ENCODE peak calls at places on chromosomes 11 and 22, in eight cellular contexts. One of them, this sample, is unnamed.

GRCh38 chr11:95556342-95557151 is 233.0 kb downstream of the FAM76B start:
- DNase-seq in WTC11: no peak
- DNase-seq in PC-3: no peak
- DNase-seq in lower lobe of right lung: no peak
- DNase-seq in AG10803: peak
- DNase-seq in neural progenitor cell: peak
- DNase-seq in CD8-positive, alpha-beta T cell: no peak
- DNase-seq in astrocyte of the spinal cord: peak
- DNase-seq in this sample: no peak

GRCh38 chr22:17085277-17086091 is 684 bp downstream of the IL17RA start:
- DNase-seq in WTC11: peak
- DNase-seq in PC-3: peak
- DNase-seq in lower lobe of right lung: peak
- DNase-seq in AG10803: no peak
- DNase-seq in neural progenitor cell: peak
- DNase-seq in CD8-positive, alpha-beta T cell: peak
- DNase-seq in astrocyte of the spinal cord: no peak
- DNase-seq in this sample: no peak

GRCh38 chr22:41621911-41622179 is 750 bp downstream of the XRCC6 start:
- DNase-seq in WTC11: no peak
- DNase-seq in PC-3: no peak
- DNase-seq in lower lobe of right lung: no peak
- DNase-seq in AG10803: no peak
- DNase-seq in neural progenitor cell: no peak
- DNase-seq in CD8-positive, alpha-beta T cell: no peak
- DNase-seq in astrocyte of the spinal cord: no peak
- DNase-seq in this sample: no peak

GRCh38 chr11:34656062-34656720 is 35.3 kb downstream of the EHF start:
- DNase-seq in WTC11: no peak
- DNase-seq in PC-3: peak
- DNase-seq in lower lobe of right lung: no peak
- DNase-seq in AG10803: peak
- DNase-seq in neural progenitor cell: no peak
- DNase-seq in CD8-positive, alpha-beta T cell: no peak
- DNase-seq in astrocyte of the spinal cord: peak
- DNase-seq in this sample: no peak

GRCh38 chr11:57639321-57640067 is 10.2 kb downstream of the YPEL4 start:
- DNase-seq in WTC11: peak
- DNase-seq in PC-3: peak
- DNase-seq in lower lobe of right lung: no peak
- DNase-seq in AG10803: no peak
- DNase-seq in neural progenitor cell: peak
- DNase-seq in CD8-positive, alpha-beta T cell: no peak
- DNase-seq in astrocyte of the spinal cord: peak
- DNase-seq in this sample: no peak

GRCh38 chr22:37423283-37423682 is 4.0 kb downstream of the ELFN2 start:
- DNase-seq in WTC11: no peak
- DNase-seq in PC-3: no peak
- DNase-seq in lower lobe of right lung: no peak
- DNase-seq in AG10803: no peak
- DNase-seq in neural progenitor cell: no peak
- DNase-seq in CD8-positive, alpha-beta T cell: no peak
- DNase-seq in astrocyte of the spinal cord: no peak
- DNase-seq in this sample: no peak

GRCh38 chr11:122791836-122792235 is 46.5 kb upstream of the CRTAM start:
- DNase-seq in WTC11: no peak
- DNase-seq in PC-3: peak
- DNase-seq in lower lobe of right lung: no peak
- DNase-seq in AG10803: peak
- DNase-seq in neural progenitor cell: no peak
- DNase-seq in CD8-positive, alpha-beta T cell: no peak
- DNase-seq in astrocyte of the spinal cord: peak
- DNase-seq in this sample: no peak

GRCh38 chr11:35105319-35106063 is 33.5 kb upstream of the CD44 start:
- DNase-seq in WTC11: no peak
- DNase-seq in PC-3: no peak
- DNase-seq in lower lobe of right lung: no peak
- DNase-seq in AG10803: peak
- DNase-seq in neural progenitor cell: no peak
- DNase-seq in CD8-positive, alpha-beta T cell: no peak
- DNase-seq in astrocyte of the spinal cord: no peak
- DNase-seq in this sample: no peak

GRCh38 chr11:35857922-35858321 is 85.9 kb upstream of the LDLRAD3 start:
- DNase-seq in WTC11: no peak
- DNase-seq in PC-3: no peak
- DNase-seq in lower lobe of right lung: no peak
- DNase-seq in AG10803: no peak
- DNase-seq in neural progenitor cell: no peak
- DNase-seq in CD8-positive, alpha-beta T cell: no peak
- DNase-seq in astrocyte of the spinal cord: no peak
- DNase-seq in this sample: no peak

GRCh38 chr11:29750392-29750791 is 266.4 kb downstream of the KCNA4 start:
- DNase-seq in WTC11: no peak
- DNase-seq in PC-3: no peak
- DNase-seq in lower lobe of right lung: no peak
- DNase-seq in AG10803: no peak
- DNase-seq in neural progenitor cell: no peak
- DNase-seq in CD8-positive, alpha-beta T cell: no peak
- DNase-seq in astrocyte of the spinal cord: no peak
- DNase-seq in this sample: no peak

GRCh38 chr22:23496445-23496833 is 83.7 kb downstream of the IGLL1 start:
- DNase-seq in WTC11: no peak
- DNase-seq in PC-3: no peak
- DNase-seq in lower lobe of right lung: no peak
- DNase-seq in AG10803: no peak
- DNase-seq in neural progenitor cell: no peak
- DNase-seq in CD8-positive, alpha-beta T cell: no peak
- DNase-seq in astrocyte of the spinal cord: no peak
- DNase-seq in this sample: no peak

GRCh38 chr11:72446929-72447753 is 12.8 kb upstream of the CLPB start:
- DNase-seq in WTC11: no peak
- DNase-seq in PC-3: peak
- DNase-seq in lower lobe of right lung: no peak
- DNase-seq in AG10803: peak
- DNase-seq in neural progenitor cell: peak
- DNase-seq in CD8-positive, alpha-beta T cell: no peak
- DNase-seq in astrocyte of the spinal cord: peak
- DNase-seq in this sample: no peak

GRCh38 chr22:29022101-29022817 is 39.4 kb downstream of the C22orf31 start:
- DNase-seq in WTC11: no peak
- DNase-seq in PC-3: no peak
- DNase-seq in lower lobe of right lung: no peak
- DNase-seq in AG10803: no peak
- DNase-seq in neural progenitor cell: no peak
- DNase-seq in CD8-positive, alpha-beta T cell: no peak
- DNase-seq in astrocyte of the spinal cord: no peak
- DNase-seq in this sample: no peak

DNA sequence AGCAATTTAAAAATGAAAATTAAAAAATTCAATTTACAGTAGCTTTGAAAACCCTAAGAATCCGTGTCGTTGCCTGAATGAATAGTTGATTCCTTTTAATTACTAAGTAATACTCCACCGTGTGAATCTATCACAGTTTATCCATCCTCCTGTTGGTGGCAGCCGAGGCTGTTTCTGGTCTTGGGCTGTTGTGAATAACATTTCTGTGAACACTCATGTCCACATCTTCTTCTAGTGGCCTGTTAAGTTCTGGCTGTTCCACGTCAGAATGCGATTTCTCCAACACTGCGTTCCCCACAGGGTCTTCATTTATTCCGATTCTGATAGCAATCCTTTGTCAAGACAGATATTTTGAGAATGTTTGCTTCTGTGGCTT is 223.0 kb downstream of the TBC1D22A start:
- DNase-seq in WTC11: no peak
- DNase-seq in PC-3: no peak
- DNase-seq in lower lobe of right lung: no peak
- DNase-seq in AG10803: no peak
- DNase-seq in neural progenitor cell: no peak
- DNase-seq in CD8-positive, alpha-beta T cell: no peak
- DNase-seq in astrocyte of the spinal cord: no peak
- DNase-seq in this sample: no peak
- TF ChIP-seq CTCF in WTC11: no peak
- TF ChIP-seq CTCF in PC-3: peak
- TF ChIP-seq CTCF in lower lobe of right lung: no peak
- TF ChIP-seq CTCF in AG10803: peak
- TF ChIP-seq CTCF in neural progenitor cell: no peak
- TF ChIP-seq CTCF in CD8-positive, alpha-beta T cell: no peak
- TF ChIP-seq CTCF in astrocyte of the spinal cord: peak
- TF ChIP-seq CTCF in this sample: peak

DNA sequence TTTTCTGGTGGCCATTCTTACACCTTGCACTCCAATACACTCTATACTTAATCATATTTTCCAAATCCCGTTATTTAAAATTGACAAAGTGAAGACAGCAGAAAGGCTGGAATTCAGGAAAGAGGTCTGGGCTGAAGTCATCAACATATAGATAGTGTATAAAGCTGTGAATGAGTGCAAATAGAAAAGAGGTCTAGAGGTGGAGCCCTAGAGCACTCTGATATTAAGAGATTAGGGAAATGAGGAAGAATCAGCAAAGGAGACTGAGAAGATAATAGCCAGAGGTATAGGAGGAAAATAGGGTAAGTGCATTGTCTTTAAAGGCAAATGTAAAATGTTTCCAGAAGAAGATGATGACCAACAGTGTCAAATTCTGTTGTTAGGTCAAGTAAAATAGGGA is 7.9 kb downstream of the CTR9 start:
- DNase-seq in WTC11: no peak
- DNase-seq in PC-3: peak
- DNase-seq in lower lobe of right lung: no peak
- DNase-seq in AG10803: no peak
- DNase-seq in neural progenitor cell: no peak
- DNase-seq in CD8-positive, alpha-beta T cell: no peak
- DNase-seq in astrocyte of the spinal cord: no peak
- DNase-seq in this sample: no peak
- TF ChIP-seq CTCF in WTC11: no peak
- TF ChIP-seq CTCF in PC-3: peak
- TF ChIP-seq CTCF in lower lobe of right lung: no peak
- TF ChIP-seq CTCF in AG10803: no peak
- TF ChIP-seq CTCF in neural progenitor cell: peak
- TF ChIP-seq CTCF in CD8-positive, alpha-beta T cell: no peak
- TF ChIP-seq CTCF in astrocyte of the spinal cord: peak
- TF ChIP-seq CTCF in this sample: peak

DNA sequence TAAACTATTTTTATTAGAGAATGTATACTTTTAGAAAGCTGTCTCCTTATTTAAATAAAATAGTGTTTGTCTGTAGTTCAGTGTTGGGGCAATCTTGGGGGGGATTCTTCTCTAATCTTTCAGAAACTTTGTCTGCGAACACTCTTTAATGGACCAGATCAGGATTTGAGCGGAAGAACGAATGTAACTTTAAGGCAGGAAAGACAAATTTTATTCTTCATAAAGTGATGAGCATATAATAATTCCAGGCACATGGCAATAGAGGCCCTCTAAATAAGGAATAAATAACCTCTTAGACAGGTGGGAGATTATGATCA is 4.7 kb downstream of the MALAT1 start:
- DNase-seq in WTC11: no peak
- DNase-seq in PC-3: no peak
- DNase-seq in lower lobe of right lung: no peak
- DNase-seq in AG10803: peak
- DNase-seq in neural progenitor cell: no peak
- DNase-seq in CD8-positive, alpha-beta T cell: no peak
- DNase-seq in astrocyte of the spinal cord: no peak
- DNase-seq in this sample: no peak
- TF ChIP-seq CTCF in WTC11: no peak
- TF ChIP-seq CTCF in PC-3: no peak
- TF ChIP-seq CTCF in lower lobe of right lung: no peak
- TF ChIP-seq CTCF in AG10803: no peak
- TF ChIP-seq CTCF in neural progenitor cell: no peak
- TF ChIP-seq CTCF in CD8-positive, alpha-beta T cell: no peak
- TF ChIP-seq CTCF in astrocyte of the spinal cord: no peak
- TF ChIP-seq CTCF in this sample: no peak

GRCh38 chr11:44443836-44444769 is 121.4 kb upstream of the CD82 start:
- DNase-seq in WTC11: no peak
- DNase-seq in PC-3: no peak
- DNase-seq in lower lobe of right lung: no peak
- DNase-seq in AG10803: no peak
- DNase-seq in neural progenitor cell: peak
- DNase-seq in CD8-positive, alpha-beta T cell: no peak
- DNase-seq in astrocyte of the spinal cord: no peak
- DNase-seq in this sample: peak
- TF ChIP-seq CTCF in WTC11: no peak
- TF ChIP-seq CTCF in PC-3: no peak
- TF ChIP-seq CTCF in lower lobe of right lung: no peak
- TF ChIP-seq CTCF in AG10803: no peak
- TF ChIP-seq CTCF in neural progenitor cell: peak
- TF ChIP-seq CTCF in CD8-positive, alpha-beta T cell: no peak
- TF ChIP-seq CTCF in astrocyte of the spinal cord: no peak
- TF ChIP-seq CTCF in this sample: no peak

GRCh38 chr11:27717801-27718229 is 17.6 kb upstream of the BDNF start:
- DNase-seq in WTC11: no peak
- DNase-seq in PC-3: no peak
- DNase-seq in lower lobe of right lung: no peak
- DNase-seq in AG10803: no peak
- DNase-seq in neural progenitor cell: peak
- DNase-seq in CD8-positive, alpha-beta T cell: no peak
- DNase-seq in astrocyte of the spinal cord: peak
- DNase-seq in this sample: no peak

GRCh38 chr11:27716216-27716615 is 16.0 kb upstream of the BDNF start:
- DNase-seq in WTC11: no peak
- DNase-seq in PC-3: no peak
- DNase-seq in lower lobe of right lung: no peak
- DNase-seq in AG10803: no peak
- DNase-seq in neural progenitor cell: no peak
- DNase-seq in CD8-positive, alpha-beta T cell: no peak
- DNase-seq in astrocyte of the spinal cord: no peak
- DNase-seq in this sample: no peak

GRCh38 chr11:27718346-27718852 is 18.1 kb upstream of the BDNF start:
- DNase-seq in WTC11: peak
- DNase-seq in PC-3: peak
- DNase-seq in lower lobe of right lung: no peak
- DNase-seq in AG10803: peak
- DNase-seq in neural progenitor cell: peak
- DNase-seq in CD8-positive, alpha-beta T cell: no peak
- DNase-seq in astrocyte of the spinal cord: peak
- DNase-seq in this sample: no peak

GRCh38 chr11:27717377-27717776 is 17.1 kb upstream of the BDNF start:
- DNase-seq in WTC11: no peak
- DNase-seq in PC-3: peak
- DNase-seq in lower lobe of right lung: no peak
- DNase-seq in AG10803: no peak
- DNase-seq in neural progenitor cell: no peak
- DNase-seq in CD8-positive, alpha-beta T cell: no peak
- DNase-seq in astrocyte of the spinal cord: peak
- DNase-seq in this sample: no peak

GRCh38 chr11:27716850-27717249 is 16.6 kb upstream of the BDNF start:
- DNase-seq in WTC11: no peak
- DNase-seq in PC-3: peak
- DNase-seq in lower lobe of right lung: no peak
- DNase-seq in AG10803: peak
- DNase-seq in neural progenitor cell: peak
- DNase-seq in CD8-positive, alpha-beta T cell: no peak
- DNase-seq in astrocyte of the spinal cord: peak
- DNase-seq in this sample: no peak
- TF ChIP-seq CTCF in WTC11: no peak
- TF ChIP-seq CTCF in PC-3: peak
- TF ChIP-seq CTCF in lower lobe of right lung: no peak
- TF ChIP-seq CTCF in AG10803: peak
- TF ChIP-seq CTCF in neural progenitor cell: peak
- TF ChIP-seq CTCF in CD8-positive, alpha-beta T cell: no peak
- TF ChIP-seq CTCF in astrocyte of the spinal cord: peak
- TF ChIP-seq CTCF in this sample: peak